ENCODE peak calls at places on chromosomes 6 and 20, in seven cellular contexts. A is ovary, V is GM12878, J is tibial nerve, S is HCT116, N is lower leg skin, R is A549. P is an unnamed sample.

GRCh38 chr6:2839195-2839981 is 2.3 kb downstream of the SERPINB1 start:
- DNase-seq in A (no peak), V (no peak), J (no peak), S (peak), N (no peak), R (peak), P (peak)

GRCh38 chr20:51767867-51768758 is at the start of gene ATP9A:
- DNase-seq in A (peak), V (no peak), J (no peak), S (no peak), N (peak), R (no peak), P (peak)

GRCh38 chr20:50843331-50844276 is 48.7 kb downstream of the BCAS4 start:
- DNase-seq in A (no peak), V (no peak), J (no peak), S (no peak), N (no peak), R (no peak), P (no peak)

GRCh38 chr20:7723284-7723683 is 217.0 kb downstream of the HAO1 start:
- DNase-seq in A (no peak), V (no peak), J (no peak), S (no peak), N (no peak), R (no peak), P (no peak)

GRCh38 chr6:135901776-135902524 is 50.4 kb downstream of the PDE7B start:
- DNase-seq in A (peak), V (no peak), J (peak), S (no peak), N (peak), R (no peak), P (peak)

GRCh38 chr6:108652375-108652774 is 91.7 kb downstream of the FOXO3 start:
- DNase-seq in A (no peak), V (no peak), J (no peak), S (no peak), N (no peak), R (no peak), P (no peak)

GRCh38 chr6:53792016-53792415 is 2.8 kb upstream of the LRRC1 start:
- DNase-seq in A (no peak), V (no peak), J (no peak), S (no peak), N (no peak), R (no peak), P (no peak)

GRCh38 chr20:19864130-19864529 is 106.1 kb downstream of the RIN2 start:
- DNase-seq in A (no peak), V (no peak), J (no peak), S (no peak), N (no peak), R (no peak), P (no peak)

GRCh38 chr20:37511605-37512275 is 9.3 kb upstream of the NNAT start:
- DNase-seq in A (no peak), V (no peak), J (no peak), S (no peak), N (no peak), R (no peak), P (no peak)

GRCh38 chr6:167493961-167494697 is 169.2 kb downstream of the TTLL2 start:
- DNase-seq in A (peak), V (no peak), J (peak), S (no peak), N (no peak), R (no peak), P (peak)

GRCh38 chr6:131059486-131059885 is 3.6 kb downstream of the EPB41L2 start:
- DNase-seq in A (no peak), V (no peak), J (no peak), S (no peak), N (no peak), R (peak), P (no peak)

GRCh38 chr20:36768768-36769430 is 4.7 kb downstream of the DSN1 start:
- DNase-seq in A (no peak), V (no peak), J (no peak), S (no peak), N (no peak), R (no peak), P (no peak)

GRCh38 chr6:155117266-155117665 is 122.2 kb downstream of the TIAM2 start:
- DNase-seq in A (no peak), V (no peak), J (no peak), S (no peak), N (no peak), R (no peak), P (no peak)

GRCh38 chr6:137873273-137873762 is 6.3 kb downstream of the TNFAIP3 start:
- DNase-seq in A (no peak), V (peak), J (peak), S (no peak), N (no peak), R (peak), P (peak)

GRCh38 chr20:58618694-58619540 is 32.2 kb upstream of the STX16 start:
- DNase-seq in A (no peak), V (no peak), J (no peak), S (no peak), N (no peak), R (no peak), P (no peak)

GRCh38 chr20:39936401-39936800 is 752.6 kb downstream of the MAFB start:
- DNase-seq in A (no peak), V (no peak), J (no peak), S (no peak), N (no peak), R (no peak), P (no peak)

GRCh38 chr20:50609438-50609989 is 81.8 kb downstream of the RIPOR3 start:
- DNase-seq in A (no peak), V (no peak), J (no peak), S (no peak), N (no peak), R (no peak), P (no peak)

GRCh38 chr6:108622601-108623335 is 62.1 kb downstream of the FOXO3 start:
- DNase-seq in A (no peak), V (no peak), J (peak), S (no peak), N (peak), R (no peak), P (peak)

GRCh38 chr6:136772685-136773472 is 19.4 kb downstream of the MAP3K5 start:
- DNase-seq in A (no peak), V (peak), J (peak), S (no peak), N (no peak), R (no peak), P (peak)

GRCh38 chr20:2793471-2793870 is 7.0 kb downstream of the CPXM1 start:
- DNase-seq in A (no peak), V (no peak), J (no peak), S (no peak), N (peak), R (no peak), P (no peak)

GRCh38 chr6:113672691-113673149 is 184.4 kb upstream of the MARCKS start:
- DNase-seq in A (peak), V (no peak), J (peak), S (no peak), N (no peak), R (no peak), P (peak)

GRCh38 chr20:7147220-7147601 is 379.7 kb downstream of the BMP2 start:
- DNase-seq in A (no peak), V (no peak), J (peak), S (no peak), N (no peak), R (no peak), P (no peak)

GRCh38 chr20:17822039-17822438 is 122.3 kb downstream of the BANF2 start:
- DNase-seq in A (no peak), V (no peak), J (no peak), S (no peak), N (no peak), R (no peak), P (no peak)

GRCh38 chr20:50110141-50111047 is 2.6 kb downstream of the UBE2V1 start:
- DNase-seq in A (no peak), V (peak), J (no peak), S (no peak), N (peak), R (no peak), P (no peak)

GRCh38 chr6:85751374-85752055 is 108.8 kb upstream of the SYNCRIP start:
- DNase-seq in A (no peak), V (no peak), J (no peak), S (no peak), N (no peak), R (no peak), P (no peak)

GRCh38 chr6:85752602-85753001 is 109.9 kb upstream of the SYNCRIP start:
- DNase-seq in A (no peak), V (no peak), J (no peak), S (no peak), N (no peak), R (no peak), P (no peak)

GRCh38 chr6:85754894-85755293 is 112.2 kb upstream of the SYNCRIP start:
- DNase-seq in A (no peak), V (no peak), J (no peak), S (no peak), N (no peak), R (no peak), P (no peak)

GRCh38 chr6:85756982-85757381 is 114.3 kb upstream of the SYNCRIP start:
- DNase-seq in A (no peak), V (no peak), J (no peak), S (peak), N (no peak), R (peak), P (no peak)
- TF ChIP-seq CTCF in A (peak), V (peak), J (peak), S (peak), N (no peak), R (peak), P (peak)

GRCh38 chr6:29964904-29965872 is 22.9 kb downstream of the HLA-A start:
- DNase-seq in A (peak), V (peak), J (peak), S (peak), N (peak), R (peak), P (peak)
- H3K4me3 ChIP-seq in A (peak), V (peak), J (peak), S (peak), N (peak), R (peak), P (peak)

GRCh38 chr6:16239798-16240123 is 1.4 kb downstream of the GMPR start:
- DNase-seq in A (no peak), V (no peak), J (no peak), S (peak), N (no peak), R (no peak), P (no peak)
- TF ChIP-seq POLR2A in A (no peak), V (no peak), J (no peak), S (no peak), N (no peak), R (no peak), P (no peak)

GRCh38 chr6:91926361-91926760 is 1339.5 kb upstream of the MAP3K7 start:
- DNase-seq in A (no peak), V (no peak), J (no peak), S (no peak), N (no peak), R (no peak), P (no peak)

DNA sequence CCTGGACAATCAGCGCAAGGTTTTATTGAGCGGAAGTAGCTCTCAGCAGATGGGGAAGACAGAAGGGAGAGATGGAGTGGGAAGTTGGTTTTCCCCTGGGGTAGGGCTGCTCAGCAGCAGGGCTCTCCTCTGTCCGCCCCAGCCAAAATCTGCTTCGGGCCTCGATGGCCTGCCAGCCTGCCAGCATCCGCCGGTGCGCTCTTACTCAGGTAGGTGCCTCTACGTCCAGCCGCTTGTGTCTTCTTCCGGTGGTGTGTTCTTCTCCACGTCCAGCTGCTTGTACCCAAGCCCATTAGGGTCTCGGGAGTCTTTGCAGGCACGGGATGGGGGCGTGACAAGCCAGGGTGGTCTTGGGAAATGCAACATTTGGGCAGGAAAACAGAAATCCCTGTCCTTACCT is 1340.0 kb upstream of the MAP3K7 start:
- DNase-seq in A (no peak), V (no peak), J (no peak), S (no peak), N (no peak), R (no peak), P (no peak)
- TF ChIP-seq CTCF in A (no peak), V (no peak), J (no peak), S (no peak), N (no peak), R (no peak), P (no peak)

DNA sequence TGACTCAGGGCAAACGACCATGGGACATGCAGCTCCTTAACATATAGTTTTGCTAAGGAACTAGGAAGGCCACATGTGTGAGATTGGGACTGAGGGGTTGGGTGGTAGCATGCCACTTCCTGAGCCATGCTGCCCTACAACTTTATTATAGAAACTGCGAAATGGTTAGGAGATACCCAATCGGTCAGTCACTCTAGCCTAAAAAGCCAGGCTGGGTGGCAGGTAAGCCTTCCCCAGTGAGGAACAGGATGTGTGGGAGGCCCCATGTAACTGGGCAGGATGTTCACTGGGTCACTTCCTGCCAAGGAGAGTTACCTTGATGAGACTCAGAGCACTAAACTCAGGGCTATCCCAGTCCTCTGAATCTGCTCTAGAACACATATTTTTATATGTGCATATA is 123.5 kb downstream of the MAP3K7 start:
- DNase-seq in A (no peak), V (no peak), J (no peak), S (no peak), N (no peak), R (no peak), P (no peak)
- H3K4me3 ChIP-seq in A (no peak), V (no peak), J (no peak), S (no peak), N (no peak), R (no peak), P (no peak)

GRCh38 chr6:42877695-42878094 is 1.7 kb upstream of the RPL7L1 start:
- DNase-seq in A (no peak), V (no peak), J (no peak), S (no peak), N (no peak), R (no peak), P (no peak)

GRCh38 chr6:42879372-42880239 is at the start of gene RPL7L1:
- DNase-seq in A (peak), V (peak), J (peak), S (peak), N (peak), R (peak), P (peak)
- TF ChIP-seq POLR2A in A (peak), V (peak), J (peak), S (peak), N (no peak), R (peak), P (peak)

GRCh38 chr6:125952764-125953501 is 3.6 kb upstream of the HINT3 start:
- DNase-seq in A (no peak), V (no peak), J (no peak), S (no peak), N (no peak), R (no peak), P (no peak)
- TF ChIP-seq CTCF in A (no peak), V (peak), J (no peak), S (peak), N (no peak), R (peak), P (no peak)

GRCh38 chr20:13991311-13991710 is 897 bp upstream of the SEL1L2 start:
- DNase-seq in A (no peak), V (no peak), J (no peak), S (no peak), N (no peak), R (no peak), P (no peak)

GRCh38 chr20:13995086-13995665 is at the start of gene MACROD2:
- DNase-seq in A (peak), V (no peak), J (peak), S (peak), N (peak), R (peak), P (peak)

GRCh38 chr20:13990465-13990864 is at the start of gene SEL1L2:
- DNase-seq in A (no peak), V (no peak), J (no peak), S (no peak), N (no peak), R (no peak), P (no peak)

GRCh38 chr20:13995841-13996240 is 525 bp downstream of the MACROD2 start:
- DNase-seq in A (peak), V (no peak), J (no peak), S (no peak), N (no peak), R (peak), P (peak)

DNA sequence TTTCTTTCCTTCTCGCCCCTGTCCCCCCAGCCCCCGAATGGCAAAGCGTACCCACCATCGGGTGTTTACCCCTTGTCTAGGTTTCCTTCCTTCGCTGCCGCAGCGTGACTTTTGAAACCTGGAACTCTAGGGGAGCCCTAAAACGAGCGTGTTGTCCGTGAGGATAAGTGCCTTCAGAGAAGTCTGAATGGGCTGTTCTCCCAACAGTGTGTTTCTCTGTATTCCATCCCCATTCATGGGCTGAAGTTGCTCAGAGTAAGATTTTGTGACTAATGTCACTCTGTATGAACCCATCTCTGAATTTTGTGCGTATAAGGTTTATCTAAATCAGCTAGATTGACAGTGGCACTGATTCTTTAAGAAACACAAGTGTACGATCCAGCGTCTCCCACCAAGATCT is 949 bp downstream of the MACROD2 start:
- DNase-seq in A (no peak), V (no peak), J (no peak), S (no peak), N (no peak), R (peak), P (no peak)
- H3K4me3 ChIP-seq in A (peak), V (no peak), J (peak), S (peak), N (peak), R (peak), P (peak)

GRCh38 chr6:129488313-129488712 is 221.7 kb downstream of the ARHGAP18 start:
- DNase-seq in A (no peak), V (no peak), J (no peak), S (no peak), N (no peak), R (no peak), P (no peak)

GRCh38 chr6:129489215-129489765 is 220.7 kb downstream of the ARHGAP18 start:
- DNase-seq in A (no peak), V (no peak), J (no peak), S (no peak), N (no peak), R (no peak), P (no peak)

GRCh38 chr6:129491436-129491835 is 218.5 kb downstream of the ARHGAP18 start:
- DNase-seq in A (no peak), V (no peak), J (no peak), S (no peak), N (no peak), R (peak), P (no peak)

GRCh38 chr6:129492260-129492659 is 217.7 kb downstream of the ARHGAP18 start:
- DNase-seq in A (no peak), V (no peak), J (no peak), S (no peak), N (no peak), R (no peak), P (no peak)

DNA sequence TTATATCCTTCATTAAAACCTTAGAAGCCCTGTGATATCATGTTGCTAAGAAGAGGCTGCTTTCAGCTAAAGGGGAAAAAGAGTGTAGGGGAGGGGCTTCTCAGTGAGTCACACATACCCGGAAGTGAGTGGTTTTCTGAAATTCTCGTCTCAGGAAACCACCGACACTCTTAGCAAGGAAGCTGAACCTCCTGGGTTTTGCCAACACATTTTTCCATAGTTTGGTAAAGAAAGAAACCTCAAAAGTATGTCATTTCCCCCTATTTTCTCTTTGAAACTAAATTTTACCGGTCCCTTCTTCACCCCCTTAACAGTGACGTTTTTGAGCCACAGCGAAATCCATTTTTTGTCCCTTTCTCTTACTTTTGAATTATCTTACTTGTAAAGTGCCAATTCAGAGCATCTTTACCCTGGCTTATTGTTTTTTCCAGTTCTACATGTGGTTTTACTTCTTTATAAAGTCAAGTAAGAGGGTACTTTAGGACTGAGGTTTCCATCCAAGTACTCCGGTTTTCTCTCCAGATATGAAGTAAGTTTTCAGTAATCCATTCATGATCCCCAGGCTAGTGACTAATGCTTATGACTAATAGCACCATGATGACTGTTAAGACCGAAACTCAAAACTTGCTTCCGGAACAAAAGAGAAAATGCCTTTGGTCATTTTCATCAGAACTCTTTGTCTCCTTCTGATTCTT is 219.3 kb downstream of the ARHGAP18 start:
- DNase-seq in A (no peak), V (peak), J (peak), S (peak), N (no peak), R (peak), P (peak)
- TF ChIP-seq POLR2A in A (no peak), V (no peak), J (peak), S (peak), N (no peak), R (no peak), P (peak)

P was measured in heart left ventricle.